ENCODE peak calls at places on chromosomes 5 and 9, in four cellular contexts. K is neuronal stem cell, P is H1, T is mesendoderm. D is an unnamed sample. For H3K36me3, the result is how much of the 10 kb centered on the place peaks cover.

GRCh38 chr5:149765932-149766331 is 35.8 kb downstream of the PPARGC1B start:
- DNase-seq in K (no peak), P (no peak), T (peak), D (peak)

GRCh38 chr5:145777445-145778063 is 57.6 kb downstream of the PRELID2 start:
- DNase-seq in K (no peak), P (no peak), T (no peak), D (no peak)

GRCh38 chr5:93267276-93267675 is 313.7 kb downstream of the NR2F1-AS1 start:
- DNase-seq in K (no peak), P (no peak), T (no peak), D (no peak)

GRCh38 chr5:56054651-56055050 is 59.9 kb upstream of the IL6ST start:
- DNase-seq in K (no peak), P (no peak), T (no peak), D (peak)

GRCh38 chr9:69085523-69086283 is 50.2 kb downstream of the FXN start:
- DNase-seq in K (no peak), P (no peak), T (peak), D (no peak)

GRCh38 chr5:44388504-44389409 is 463 bp downstream of the FGF10 start:
- DNase-seq in K (no peak), P (no peak), T (peak), D (no peak)

GRCh38 chr9:136700959-136701664 is 11.3 kb upstream of the DIPK1B start:
- DNase-seq in K (no peak), P (no peak), T (no peak), D (no peak)

GRCh38 chr5:90888511-90889324 is 330.1 kb downstream of the ADGRV1 start:
- DNase-seq in K (no peak), P (no peak), T (no peak), D (no peak)

GRCh38 chr9:38010918-38011704 is 57.9 kb downstream of the SHB start:
- DNase-seq in K (no peak), P (no peak), T (no peak), D (no peak)

GRCh38 chr9:31185831-31186230 is 1198.6 kb upstream of the ACO1 start:
- DNase-seq in K (no peak), P (no peak), T (no peak), D (peak)

GRCh38 chr5:109876941-109877669 is 187.4 kb downstream of the MAN2A1 start:
- DNase-seq in K (no peak), P (no peak), T (peak), D (no peak)

GRCh38 chr9:80097476-80097875 is 525.7 kb downstream of the TLE4 start:
- DNase-seq in K (no peak), P (no peak), T (no peak), D (no peak)

GRCh38 chr9:127809562-127810377 is 7.1 kb downstream of the FPGS start:
- DNase-seq in K (peak), P (no peak), T (peak), D (peak)

GRCh38 chr5:159971931-159972461 is 36.9 kb upstream of the TTC1 start:
- DNase-seq in K (no peak), P (no peak), T (peak), D (peak)

GRCh38 chr9:107390806-107391205 is 98.8 kb downstream of the KLF4 start:
- DNase-seq in K (no peak), P (no peak), T (no peak), D (no peak)

GRCh38 chr9:126806336-126806735 is 1.5 kb downstream of the ZBTB43 start:
- DNase-seq in K (no peak), P (no peak), T (no peak), D (no peak)

GRCh38 chr9:131410051-131410491 is 16.2 kb downstream of the PRRC2B start:
- DNase-seq in K (no peak), P (no peak), T (no peak), D (no peak)

GRCh38 chr5:141272906-141273305 is 27.7 kb downstream of the PCDHB15 start:
- DNase-seq in K (no peak), P (peak), T (peak), D (no peak)

GRCh38 chr5:22316291-22316690 is 536.9 kb downstream of the CDH12 start:
- DNase-seq in K (no peak), P (no peak), T (no peak), D (no peak)

GRCh38 chr9:469672-470040 is 255.0 kb downstream of the DOCK8 start:
- DNase-seq in K (no peak), P (no peak), T (no peak), D (no peak)

GRCh38 chr9:74846771-74847170 is 41.0 kb downstream of the TRPM6 start:
- DNase-seq in K (no peak), P (no peak), T (no peak), D (no peak)

GRCh38 chr9:8349928-8350327 is 550.4 kb upstream of the DMAC1 start:
- DNase-seq in K (no peak), P (no peak), T (no peak), D (no peak)

GRCh38 chr9:116589392-116590354 is 97.4 kb upstream of the TRIM32 start:
- DNase-seq in K (no peak), P (peak), T (peak), D (peak)

GRCh38 chr9:111736714-111737113 is 58.0 kb downstream of the SHOC1 start:
- DNase-seq in K (no peak), P (no peak), T (no peak), D (no peak)

GRCh38 chr9:134296301-134297081 is 29.8 kb upstream of the RXRA start:
- DNase-seq in K (no peak), P (no peak), T (no peak), D (no peak)

GRCh38 chr9:78167356-78167755 is 68.5 kb upstream of the CEP78 start:
- DNase-seq in K (no peak), P (no peak), T (peak), D (peak)

GRCh38 chr5:77076961-77077820 is 9.9 kb downstream of the ZBED3 start:
- DNase-seq in K (peak), P (no peak), T (peak), D (peak)

GRCh38 chr9:79984429-79985067 is 412.8 kb downstream of the TLE4 start:
- DNase-seq in K (no peak), P (no peak), T (no peak), D (no peak)

GRCh38 chr5:138615461-138615860 is 40.3 kb upstream of the HSPA9 start:
- DNase-seq in K (no peak), P (no peak), T (no peak), D (no peak)

GRCh38 chr9:137148242-137148641 is 9.3 kb downstream of the GRIN1 start:
- DNase-seq in K (no peak), P (no peak), T (no peak), D (no peak)

GRCh38 chr5:149162401-149163084 is 21.2 kb downstream of the ABLIM3 start:
- DNase-seq in K (no peak), P (no peak), T (no peak), D (no peak)

GRCh38 chr9:120866651-120867050 is 10.3 kb downstream of the PHF19 start:
- DNase-seq in K (no peak), P (no peak), T (no peak), D (no peak)

GRCh38 chr5:54254482-54255198 is 55.7 kb downstream of the ARL15 start:
- DNase-seq in K (no peak), P (no peak), T (peak), D (no peak)

GRCh38 chr9:36358486-36358885 is 41.6 kb downstream of the RNF38 start:
- DNase-seq in K (no peak), P (no peak), T (no peak), D (no peak)
- H3K36me3 ChIP-seq in K (half or more), P (under half), T (under half), D (under half)

DNA sequence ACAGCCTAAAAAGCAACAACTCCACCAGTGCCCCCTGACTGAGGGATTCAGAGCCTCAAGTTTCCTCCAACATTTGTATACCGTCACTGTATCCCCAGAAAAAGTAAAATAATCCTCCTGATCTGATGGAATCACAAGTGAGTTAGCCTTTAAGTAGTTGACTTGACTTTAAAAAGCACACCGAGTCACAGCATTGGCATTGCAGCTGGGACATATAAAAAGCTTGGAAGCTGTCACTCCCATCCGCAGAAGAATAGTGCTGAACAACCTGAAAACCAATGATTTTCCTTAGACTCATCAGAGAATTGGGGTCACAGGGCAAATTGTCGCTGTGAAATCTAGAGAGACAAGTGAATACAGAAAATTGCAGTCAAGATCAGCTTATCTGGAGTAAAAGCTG is 41.6 kb upstream of the FBN2 start:
- DNase-seq in K (no peak), P (no peak), T (no peak), D (no peak)
- H3K4ac ChIP-seq in K (no peak), P (no peak), T (no peak), D (no peak)

GRCh38 chr5:37121027-37121426 is 128.1 kb downstream of the CPLANE1 start:
- DNase-seq in K (no peak), P (no peak), T (no peak), D (no peak)
- H3K18ac ChIP-seq in K (no peak), P (no peak), T (no peak), D (no peak)

DNA sequence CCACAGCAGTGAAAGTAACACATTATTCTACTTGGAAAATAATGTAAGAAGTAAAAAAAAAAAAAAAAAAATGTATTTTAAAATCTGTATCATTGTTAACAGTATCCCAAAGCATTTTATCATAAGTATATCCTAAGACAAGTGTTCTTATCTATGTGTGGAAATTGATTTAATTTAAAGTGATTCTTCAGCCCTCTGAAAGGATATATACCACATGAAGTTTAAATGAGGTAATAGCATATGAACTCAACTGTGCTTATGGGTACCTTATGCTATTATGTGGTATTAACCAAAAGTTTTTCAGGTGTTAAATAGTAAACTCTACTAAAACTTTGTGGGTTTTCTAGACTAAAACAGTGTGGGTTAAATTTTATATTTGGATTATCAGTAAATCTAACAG is 2.8 kb upstream of the SECISBP2 start:
- DNase-seq in K (no peak), P (no peak), T (no peak), D (no peak)
- H3K36me3 ChIP-seq in K (half or more), P (under half), T (under half), D (under half)

GRCh38 chr5:154308457-154309360 is 118.2 kb downstream of the GALNT10 start:
- DNase-seq in K (no peak), P (no peak), T (no peak), D (peak)

GRCh38 chr5:154311362-154311761 is 120.8 kb downstream of the GALNT10 start:
- DNase-seq in K (no peak), P (no peak), T (no peak), D (peak)

GRCh38 chr5:154312000-154312399 is 121.5 kb downstream of the GALNT10 start:
- DNase-seq in K (no peak), P (no peak), T (peak), D (no peak)

GRCh38 chr5:154309805-154310204 is 119.3 kb downstream of the GALNT10 start:
- DNase-seq in K (no peak), P (no peak), T (no peak), D (peak)

DNA sequence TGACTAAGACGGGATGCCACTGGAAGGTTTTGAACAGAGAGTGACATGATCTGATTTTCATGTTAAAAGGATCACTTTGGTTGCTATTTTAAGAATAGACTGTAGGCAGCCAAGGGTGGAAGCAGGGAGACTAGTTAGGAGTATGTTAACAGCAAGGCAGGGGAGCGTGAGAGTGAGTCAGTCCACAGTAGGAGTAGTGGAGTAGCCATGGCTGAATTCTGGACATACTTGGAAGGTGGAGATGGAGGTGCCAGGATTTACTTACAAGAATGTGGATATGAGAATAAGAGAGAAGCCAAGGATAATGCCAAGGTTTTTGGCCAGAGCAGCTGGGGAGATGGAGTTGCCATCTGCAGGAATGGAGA is 118.8 kb downstream of the GALNT10 start:
- DNase-seq in K (no peak), P (no peak), T (no peak), D (peak)
- H3K4ac ChIP-seq in K (no peak), P (no peak), T (no peak), D (no peak)

DNA sequence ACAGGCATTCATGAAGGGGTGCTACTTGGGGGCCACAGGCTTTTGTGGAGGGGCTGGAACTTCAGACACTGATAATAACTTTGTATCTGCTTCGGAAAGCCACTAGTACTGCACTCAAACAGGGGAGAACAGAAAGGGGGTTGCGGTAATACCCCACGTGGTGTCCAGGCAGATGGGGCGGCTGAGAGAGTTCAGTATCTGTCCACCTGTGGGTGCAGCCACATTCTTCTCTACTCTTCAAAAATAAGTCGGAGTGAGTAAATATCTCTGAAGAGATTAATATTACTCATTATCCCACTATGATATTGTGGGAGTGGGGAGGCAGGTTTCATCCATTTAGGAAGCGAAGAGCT is 102.1 kb upstream of the SSBP2 start:
- DNase-seq in K (no peak), P (no peak), T (no peak), D (no peak)
- H3K18ac ChIP-seq in K (no peak), P (peak), T (peak), D (peak)

GRCh38 chr5:10427201-10427600 is 14.5 kb upstream of the ROPN1L start:
- DNase-seq in K (no peak), P (no peak), T (no peak), D (no peak)
- H3K36me3 ChIP-seq in K (half or more), P (under half), T (under half), D (under half)

DNA sequence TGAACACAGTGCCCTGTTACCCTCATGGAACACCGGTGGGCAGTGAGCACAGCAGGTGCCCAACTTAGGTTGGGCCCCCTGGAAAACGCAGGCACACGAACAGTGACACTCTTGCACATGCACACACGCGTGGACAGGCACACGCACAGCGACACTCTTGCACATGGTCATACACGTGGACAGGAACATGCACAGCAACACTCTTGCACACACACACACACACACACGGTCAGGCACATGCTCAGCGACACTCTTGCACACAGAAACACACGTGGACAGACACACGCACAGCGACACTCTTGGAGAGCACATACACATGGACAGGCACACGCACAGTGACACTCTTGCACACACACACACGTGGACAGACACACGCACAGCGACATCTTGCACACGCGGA is 559.4 kb upstream of the ADAMTS16 start:
- DNase-seq in K (no peak), P (no peak), T (no peak), D (no peak)
- H3K4ac ChIP-seq in K (no peak), P (peak), T (no peak), D (no peak)